ENCODE peak calls at places on chromosomes 13 and 19, in nine cellular contexts. N is breast epithelium, B is H7, F is left ventricle myocardium inferior, W is ascending aorta, J is mucosa of descending colon, P is Peyer's patch, Y is heart left ventricle, G is right lobe of liver. I is an unnamed sample. For H3K36me3, the result is how much of the 10 kb centered on the place peaks cover.

GRCh38 chr13:28497143-28497876 is 2.4 kb upstream of the FLT1 start:
- DNase-seq in N (no peak), F (no peak), B (peak), W (no peak), Y (no peak), G (no peak), J (no peak), P (no peak), I (no peak)

GRCh38 chr13:32956595-32956933 is 59.7 kb upstream of the KL start:
- DNase-seq in P (no peak), F (no peak), Y (no peak), W (no peak), J (no peak), G (no peak), N (no peak), B (no peak), I (no peak)

GRCh38 chr13:48318714-48319457 is 15.3 kb downstream of the RB1 start:
- DNase-seq in B (peak), N (no peak), F (no peak), Y (peak), P (peak), G (peak), W (no peak), J (peak), I (peak)

GRCh38 chr13:114140131-114140908 is 7.9 kb upstream of the RASA3 start:
- DNase-seq in W (no peak), N (no peak), B (no peak), F (no peak), J (peak), G (peak), P (peak), Y (peak), I (no peak)

GRCh38 chr19:5126498-5127223 is 157.7 kb downstream of the KDM4B start:
- DNase-seq in W (no peak), P (no peak), Y (no peak), N (no peak), J (no peak), F (no peak), B (no peak), G (no peak), I (no peak)

GRCh38 chr13:90365130-90365529 is 982.4 kb upstream of the MIR17HG start:
- DNase-seq in J (no peak), Y (no peak), N (no peak), B (no peak), F (no peak), P (no peak), G (no peak), W (no peak), I (no peak)

GRCh38 chr13:24280722-24281121 is 28.7 kb upstream of the C1QTNF9 start:
- DNase-seq in Y (no peak), W (no peak), B (no peak), J (no peak), F (no peak), N (no peak), G (no peak), P (no peak), I (peak)

GRCh38 chr13:47661076-47661475 is 340.0 kb downstream of the SUCLA2 start:
- DNase-seq in W (no peak), G (no peak), N (no peak), Y (no peak), P (no peak), B (no peak), J (no peak), F (no peak), I (no peak)

GRCh38 chr13:31160857-31161582 is 684 bp downstream of the HSPH1 start:
- DNase-seq in Y (peak), F (peak), J (peak), W (no peak), P (peak), B (peak), N (peak), G (peak), I (peak)

GRCh38 chr13:31947105-31947504 is 84.5 kb upstream of the FRY start:
- DNase-seq in N (no peak), B (peak), F (no peak), Y (no peak), G (no peak), W (no peak), P (no peak), J (no peak), I (no peak)

GRCh38 chr13:42729857-42730402 is 51.5 kb upstream of the FAM216B start:
- DNase-seq in W (no peak), F (no peak), P (no peak), N (no peak), B (no peak), G (no peak), Y (no peak), J (no peak), I (no peak)

GRCh38 chr19:39677931-39678889 is 22.5 kb downstream of the LGALS16 start:
- DNase-seq in P (no peak), F (no peak), W (no peak), N (peak), Y (no peak), B (no peak), J (no peak), G (peak), I (peak)

GRCh38 chr19:18300930-18301717 is 19.7 kb upstream of the JUND start:
- DNase-seq in W (peak), Y (peak), F (peak), J (peak), B (peak), N (no peak), P (peak), G (peak), I (peak)

GRCh38 chr13:59982631-59983382 is 180.9 kb downstream of the DIAPH3 start:
- DNase-seq in P (no peak), N (no peak), G (no peak), W (no peak), Y (no peak), B (no peak), F (no peak), J (no peak), I (no peak)

GRCh38 chr13:20173121-20173746 is 12.4 kb upstream of the GJA3 start:
- DNase-seq in P (no peak), F (no peak), J (no peak), N (no peak), Y (no peak), G (no peak), W (no peak), B (no peak), I (no peak)

GRCh38 chr13:33060815-33061214 is 44.6 kb downstream of the KL start:
- DNase-seq in N (no peak), J (no peak), B (no peak), W (no peak), G (no peak), Y (no peak), P (no peak), F (no peak), I (no peak)

GRCh38 chr19:46732966-46733692 is 12.7 kb upstream of the FKRP start:
- DNase-seq in G (no peak), N (no peak), Y (no peak), F (no peak), B (no peak), J (no peak), W (peak), P (peak), I (peak)
- H3K36me3 ChIP-seq in G (half or more), N (under half), Y (half or more), F (half or more), B (half or more), J (under half), W (half or more), P (half or more), I (half or more)

GRCh38 chr19:2800506-2800905 is 15.2 kb downstream of the THOP1 start:
- DNase-seq in P (no peak), W (no peak), F (peak), Y (peak), J (no peak), G (no peak), B (peak), N (no peak), I (peak)
- H3K36me3 ChIP-seq in P (under half), W (under half), F (under half), Y (under half), J (under half), G (under half), B (under half), N (under half), I (under half)

DNA sequence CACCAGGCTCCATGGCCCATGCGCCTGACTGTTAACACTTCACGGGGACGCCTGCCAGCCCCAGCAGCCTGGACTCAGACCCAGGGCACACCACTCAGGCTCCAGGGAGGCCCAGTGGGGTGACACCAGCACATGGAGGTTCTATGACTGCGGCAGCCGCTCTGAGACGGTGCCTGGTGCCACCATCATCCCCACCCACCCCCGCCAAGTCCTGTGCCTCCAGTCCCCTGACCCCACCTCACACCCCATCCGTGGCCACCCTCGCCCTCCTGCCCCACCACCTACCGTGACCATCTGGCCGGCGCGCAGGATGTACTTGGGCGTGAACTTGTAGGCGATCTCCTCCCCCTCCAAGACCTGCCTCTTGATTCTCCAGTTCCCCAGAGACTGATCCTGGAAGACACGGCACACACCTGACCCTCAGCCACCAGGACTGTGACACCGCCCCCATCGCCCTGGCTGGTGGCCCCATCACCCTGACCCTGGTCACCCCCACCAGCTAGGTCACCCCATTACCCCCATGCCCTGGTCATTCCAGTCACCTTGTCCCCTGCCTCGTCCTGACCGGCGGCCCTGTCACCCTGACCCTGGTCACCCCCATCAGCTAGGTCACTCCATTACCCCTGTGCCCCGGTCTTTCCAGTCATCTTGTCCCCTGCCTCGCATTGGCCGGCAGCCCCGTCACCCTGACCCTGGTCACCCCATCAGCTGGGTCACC is 4.9 kb upstream of the TIMM13 start:
- DNase-seq in P (no peak), F (no peak), J (no peak), B (no peak), N (no peak), Y (no peak), G (no peak), W (no peak), I (no peak)
- H3K36me3 ChIP-seq in P (under half), F (under half), J (under half), B (under half), N (under half), Y (under half), G (under half), W (under half), I (half or more)

GRCh38 chr19:46722004-46722380 is 5.1 kb upstream of the PRKD2 start:
- DNase-seq in F (no peak), P (no peak), N (no peak), J (no peak), G (no peak), B (no peak), Y (no peak), W (no peak), I (peak)
- H3K36me3 ChIP-seq in F (half or more), P (half or more), N (under half), J (under half), G (half or more), B (under half), Y (half or more), W (half or more), I (under half)

GRCh38 chr19:49343127-49343526 is 7.9 kb downstream of the CD37 start:
- DNase-seq in Y (no peak), G (no peak), P (peak), N (no peak), B (no peak), J (no peak), F (no peak), W (no peak), I (peak)
- H3K36me3 ChIP-seq in Y (half or more), G (under half), P (under half), N (under half), B (under half), J (under half), F (half or more), W (half or more), I (under half)

DNA sequence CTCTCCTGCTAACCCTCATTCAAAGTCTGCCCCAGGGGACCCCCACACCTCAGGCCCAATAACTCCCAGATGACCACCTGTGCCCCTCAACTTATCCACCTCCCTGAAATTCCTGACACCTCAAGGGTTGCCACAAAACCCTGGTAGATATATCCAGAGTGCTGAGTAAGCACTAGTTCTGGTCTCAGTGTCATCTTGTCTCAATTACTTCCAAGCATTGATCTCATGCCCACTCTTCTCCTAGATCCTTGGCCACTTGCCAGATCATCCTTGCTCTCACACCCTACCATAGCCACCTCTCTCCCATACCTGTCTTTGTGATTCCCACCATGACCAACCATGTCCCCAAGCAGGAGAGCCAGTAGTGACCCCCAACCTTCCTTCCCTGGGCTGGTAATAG is 2.0 kb downstream of the ZNF416 start:
- DNase-seq in F (no peak), B (no peak), W (no peak), Y (no peak), J (no peak), G (no peak), N (no peak), P (no peak), I (no peak)
- H3K36me3 ChIP-seq in F (half or more), B (under half), W (half or more), Y (half or more), J (under half), G (under half), N (under half), P (under half), I (under half)

GRCh38 chr19:1646931-1647663 is 5.3 kb downstream of the TCF3 start:
- DNase-seq in Y (peak), P (no peak), F (no peak), N (no peak), W (no peak), B (no peak), G (no peak), J (no peak), I (peak)
- H3K36me3 ChIP-seq in Y (under half), P (under half), F (under half), N (under half), W (under half), B (under half), G (under half), J (under half), I (half or more)

GRCh38 chr13:73300718-73301425 is 242.1 kb downstream of the KLF5 start:
- DNase-seq in Y (no peak), B (no peak), F (no peak), N (no peak), J (no peak), W (no peak), G (no peak), P (no peak), I (no peak)
- H3K36me3 ChIP-seq in Y (under half), B (under half), F (under half), N (under half), J (under half), W (under half), G (under half), P (under half), I (under half)

DNA sequence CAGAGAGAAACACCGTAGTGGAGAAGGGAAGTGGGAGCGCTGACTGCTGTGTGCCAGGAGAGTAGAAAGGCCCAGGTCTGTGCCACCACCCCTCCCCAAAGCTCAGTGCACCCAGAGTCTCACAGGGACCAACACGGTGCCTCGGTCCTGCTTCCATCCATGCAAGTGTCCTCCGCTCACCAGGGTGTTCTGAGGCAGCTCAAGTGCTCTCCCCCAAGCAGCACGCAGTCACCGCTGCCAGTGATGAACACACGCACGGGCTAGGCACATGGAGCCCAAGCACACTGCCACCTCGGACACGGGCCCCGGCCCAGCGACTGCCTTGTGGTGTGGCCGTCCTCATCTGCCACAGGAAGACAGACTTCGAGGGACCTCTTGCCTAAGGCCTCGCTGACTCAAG is 10.5 kb downstream of the POP4 start:
- DNase-seq in N (no peak), W (no peak), P (no peak), Y (no peak), J (no peak), F (no peak), B (peak), G (no peak), I (no peak)
- H3K36me3 ChIP-seq in N (under half), W (half or more), P (half or more), Y (half or more), J (under half), F (half or more), B (under half), G (under half), I (half or more)

GRCh38 chr19:44856438-44857083 is 10.5 kb downstream of the NECTIN2 start:
- DNase-seq in J (no peak), W (no peak), P (no peak), G (peak), Y (no peak), B (peak), N (no peak), F (peak), I (no peak)
- H3K36me3 ChIP-seq in J (under half), W (under half), P (under half), G (under half), Y (under half), B (under half), N (under half), F (under half), I (under half)